ENCODE peak calls at places on chromosome X, in six cellular contexts. X is DND-41, D is SJSA1, G is coronary artery, E is thyroid gland, P is pancreas. U is an unnamed sample.

GRCh38 chrX:127888767-127889166 is 163.4 kb downstream of the ACTRT1 start:
- DNase-seq in P (no peak), G (no peak), D (no peak), X (no peak), E (no peak), U (no peak)

GRCh38 chrX:56733459-56734046 is 4.5 kb downstream of the NBDY start:
- DNase-seq in X (peak; percentile 58), E (peak; percentile 46), G (no peak), D (peak; percentile 46), P (no peak), U (peak; percentile 52)

GRCh38 chrX:38375888-38376287 is 23.5 kb downstream of the OTC start:
- DNase-seq in D (no peak), E (no peak), X (peak; percentile 6), G (no peak), P (no peak), U (no peak)

GRCh38 chrX:129908636-129909035 is 2.7 kb downstream of the UTP14A start:
- DNase-seq in G (no peak), P (no peak), X (no peak), E (no peak), D (no peak), U (no peak)

GRCh38 chrX:120517936-120518335 is 42.8 kb downstream of the CUL4B start:
- DNase-seq in D (no peak), P (no peak), G (no peak), X (no peak), E (no peak), U (no peak)

GRCh38 chrX:153744210-153745066 is 19.6 kb upstream of the PLXNB3 start:
- DNase-seq in X (no peak), D (no peak), G (peak; percentile 77), E (peak; percentile 31), P (peak; percentile 65), U (no peak)

GRCh38 chrX:45517090-45517973 is 316.7 kb upstream of the DIPK2B start:
- DNase-seq in G (no peak), D (no peak), E (no peak), P (no peak), X (no peak), U (no peak)

GRCh38 chrX:138890491-138890890 is 179.0 kb upstream of the FGF13 start:
- DNase-seq in X (no peak), D (no peak), E (no peak), P (no peak), G (no peak), U (no peak)

GRCh38 chrX:72125331-72126047 is 6.2 kb downstream of the RTL5 start:
- DNase-seq in P (no peak), E (peak; percentile 59), D (no peak), G (peak; percentile 69), X (no peak), U (no peak)

GRCh38 chrX:132041016-132041415 is 17.9 kb downstream of the STK26 start:
- DNase-seq in P (no peak), E (no peak), X (no peak), G (no peak), D (no peak), U (no peak)

GRCh38 chrX:133608406-133608805 is 193.1 kb upstream of the GPC4 start:
- DNase-seq in E (no peak), D (no peak), G (no peak), X (no peak), P (no peak), U (no peak)

GRCh38 chrX:115260330-115260729 is 26.4 kb upstream of the LRCH2 start:
- DNase-seq in E (no peak), D (no peak), G (no peak), X (no peak), P (no peak), U (no peak)

DNA sequence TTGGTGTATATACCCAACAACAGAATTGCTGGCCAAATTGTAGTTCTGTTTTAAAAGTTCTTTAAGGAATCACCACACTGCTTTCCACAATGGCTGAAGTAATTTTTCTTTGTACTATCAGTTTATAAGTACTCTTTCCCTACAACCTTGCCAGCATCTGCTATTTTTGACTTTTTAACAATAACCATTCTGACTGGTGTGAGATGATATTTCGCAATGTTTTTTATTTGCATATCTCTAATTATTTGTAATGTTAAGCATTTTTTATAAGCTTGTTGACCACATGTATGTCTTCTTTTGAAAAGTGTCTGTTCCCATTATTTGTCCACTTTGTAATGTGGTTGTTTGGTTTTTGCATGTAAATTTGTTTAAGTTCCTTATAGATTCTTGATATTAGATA is 509.9 kb upstream of the POU3F4 start:
- DNase-seq in X (no peak), P (no peak), E (no peak), D (no peak), G (no peak), U (no peak)
- H3K4me3 ChIP-seq in X (no peak overlapping the region), P (no peak overlapping the region), E (no peak overlapping the region), D (no peak overlapping the region), G (no peak overlapping the region), U (no peak overlapping the region)

DNA sequence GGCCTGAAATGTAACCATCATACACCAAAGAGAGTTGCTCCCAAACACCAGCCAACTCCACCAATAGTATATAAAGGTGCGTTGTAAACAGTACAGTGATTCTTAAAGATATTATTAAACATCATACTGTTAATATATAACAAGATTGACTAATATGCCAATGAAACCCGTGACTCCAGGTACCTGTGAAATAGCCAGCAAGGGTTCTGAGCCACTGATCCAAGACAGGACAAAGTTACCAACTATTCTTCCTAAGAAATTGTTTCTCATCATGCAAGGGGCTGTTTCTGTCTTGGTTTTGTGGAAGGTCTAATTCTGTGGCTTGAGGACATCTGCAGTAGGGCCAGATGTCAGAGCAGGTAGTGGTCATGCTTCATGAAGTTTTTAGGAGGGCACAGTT is 47.2 kb downstream of the FHL1 start:
- DNase-seq in G (no peak), X (no peak), E (no peak), P (no peak), D (no peak), U (no peak)
- H3K27ac ChIP-seq in G (no peak overlapping the region), X (no peak overlapping the region), E (peak overlapping the region; percentile 22), P (no peak overlapping the region), D (no peak overlapping the region), U (no peak overlapping the region)

GRCh38 chrX:274904-275475 is 6.2 kb upstream of the PLCXD1 start:
- DNase-seq in P (peak; percentile 60), X (peak; percentile 54), D (peak; percentile 22), E (peak; percentile 15), G (no peak), U (no peak)

GRCh38 chrX:275967-276587 is 5.1 kb upstream of the PLCXD1 start:
- DNase-seq in G (no peak), E (peak; percentile 85), P (peak; percentile 94), D (peak; percentile 67), X (no peak), U (peak; percentile 34)

GRCh38 chrX:270848-271367 is 10.3 kb upstream of the PLCXD1 start:
- DNase-seq in E (peak; percentile 33), P (peak; percentile 62), G (no peak), X (no peak), D (peak; percentile 23), U (no peak)

GRCh38 chrX:276588-277171 is 4.5 kb upstream of the PLCXD1 start:
- DNase-seq in G (no peak), X (no peak), P (peak; percentile 84), E (peak; percentile 43), D (peak; percentile 44), U (no peak)

DNA sequence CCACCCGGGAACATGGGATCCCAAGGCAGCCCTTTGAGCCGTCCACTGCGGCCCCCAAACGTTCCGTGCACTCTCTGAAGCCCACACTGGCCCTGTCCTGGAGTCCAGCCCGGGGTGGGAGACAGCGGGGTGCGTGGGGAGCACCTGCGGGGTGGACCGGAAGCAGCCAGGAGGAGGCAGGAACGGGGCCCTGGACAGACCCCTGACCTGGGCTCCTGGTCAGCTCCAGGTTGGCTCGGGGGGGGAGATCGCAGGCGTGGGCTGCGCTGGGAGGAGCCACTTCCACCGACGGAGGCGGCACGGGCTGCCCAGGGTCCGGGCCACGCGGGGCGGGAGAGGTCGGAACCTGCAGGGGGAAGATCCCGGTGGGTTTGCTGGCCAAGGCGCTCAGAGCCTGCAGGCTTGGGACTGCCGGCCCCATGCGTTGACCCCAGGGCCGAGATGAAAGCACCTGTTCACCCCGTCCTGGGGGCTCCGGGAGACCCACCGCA is 5.7 kb upstream of the PLCXD1 start:
- DNase-seq in P (peak; percentile 83), X (no peak), D (peak; percentile 37), G (no peak), E (no peak), U (peak; percentile 17)
- H3K4me3 ChIP-seq in P (peak overlapping the region; percentile 45), X (no peak overlapping the region), D (no peak overlapping the region), G (peak overlapping the region; percentile 74), E (peak overlapping the region; percentile 46), U (peak overlapping the region; percentile 72)

DNA sequence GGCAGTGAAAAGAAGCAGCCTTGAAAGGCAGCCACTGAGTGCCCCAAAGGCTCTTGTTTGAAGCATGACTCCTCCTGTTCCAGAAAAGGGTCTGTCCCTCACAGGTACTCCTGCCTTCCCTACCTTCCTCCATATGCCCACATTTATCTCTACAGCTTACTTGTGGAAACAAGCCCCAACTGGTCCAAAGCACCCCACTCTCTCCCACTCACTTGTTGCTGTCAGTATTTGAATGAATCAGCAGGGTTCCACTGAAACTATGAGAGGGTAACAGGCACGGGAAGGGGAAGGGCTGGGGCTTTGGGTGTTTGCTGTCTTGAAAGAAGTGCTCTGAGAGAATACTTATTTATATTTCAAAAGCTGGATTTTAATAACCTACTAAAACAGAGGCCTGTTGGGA is 34.9 kb downstream of the GPR143 start:
- DNase-seq in D (no peak), P (no peak), X (no peak), G (no peak), E (no peak), U (no peak)
- H3K27ac ChIP-seq in D (no peak overlapping the region), P (no peak overlapping the region), X (no peak overlapping the region), G (no peak overlapping the region), E (no peak overlapping the region), U (no peak overlapping the region)